ENCODE peak calls at places on chromosomes 11 and 22, in five cellular contexts. C, U, P, S and O are unnamed samples.

GRCh38 chr22:44391026-44391425 is 78.3 kb upstream of the SHISAL1 start:
- DNase-seq in C (no peak), U (no peak), P (no peak), S (no peak), O (no peak)

GRCh38 chr11:65121447-65121864 is 478 bp downstream of the FAU start:
- DNase-seq in C (no peak), U (no peak), P (no peak), S (no peak), O (no peak)

GRCh38 chr22:50673231-50674126 is 856 bp downstream of the SHANK3 start:
- DNase-seq in C (no peak), U (no peak), P (no peak), S (no peak), O (no peak)

GRCh38 chr11:79081441-79082124 is 359.2 kb downstream of the TENM4 start:
- DNase-seq in C (no peak), U (peak), P (no peak), S (no peak), O (no peak)

GRCh38 chr22:36386351-36386899 is 1.3 kb downstream of the MYH9 start:
- DNase-seq in C (no peak), U (peak), P (no peak), S (no peak), O (no peak)

GRCh38 chr11:65425105-65425970 is 2.7 kb downstream of the NEAT1 start:
- DNase-seq in C (peak), U (peak), P (no peak), S (peak), O (peak)

GRCh38 chr11:115912484-115912945 is 408.3 kb upstream of the CADM1 start:
- DNase-seq in C (no peak), U (no peak), P (no peak), S (no peak), O (no peak)

GRCh38 chr11:116895053-116895757 is 57.8 kb upstream of the APOA1 start:
- DNase-seq in C (no peak), U (no peak), P (no peak), S (no peak), O (no peak)

GRCh38 chr11:118304227-118304808 is at the start of gene CD3E:
- DNase-seq in C (no peak), U (no peak), P (no peak), S (peak), O (no peak)

GRCh38 chr22:46501701-46502100 is 35.7 kb downstream of the CELSR1 start:
- DNase-seq in C (no peak), U (peak), P (no peak), S (no peak), O (no peak)

GRCh38 chr11:93591247-93591898 is 48.2 kb upstream of the SMCO4 start:
- DNase-seq in C (no peak), U (no peak), P (no peak), S (no peak), O (no peak)

GRCh38 chr11:47715082-47715669 is at the start of gene AGBL2:
- DNase-seq in C (peak), U (peak), P (peak), S (peak), O (peak)

GRCh38 chr22:50697667-50698506 is 25.3 kb downstream of the SHANK3 start:
- DNase-seq in C (no peak), U (no peak), P (no peak), S (no peak), O (no peak)

GRCh38 chr11:94639901-94640721 is 72.9 kb downstream of the PIWIL4 start:
- DNase-seq in C (no peak), U (no peak), P (no peak), S (no peak), O (no peak)

GRCh38 chr22:22130956-22131355 is 113.6 kb upstream of the VPREB1 start:
- DNase-seq in C (no peak), U (no peak), P (no peak), S (no peak), O (no peak)